ENCODE peak calls at places on chromosomes 12 and 14, in eight cellular contexts. One of them, this sample, is unnamed.

GRCh38 chr12:57899010-57899662 is 42.2 kb upstream of the ATP23 start:
- DNase-seq in HFF-Myc: no peak
- DNase-seq in mucosa of descending colon: no peak
- DNase-seq in heart left ventricle: no peak
- DNase-seq in body of pancreas: peak; percentile 62
- DNase-seq in adrenal gland: peak; percentile 87
- DNase-seq in Peyer's patch: peak; percentile 83
- DNase-seq in left ventricle myocardium inferior: peak; percentile 31
- DNase-seq in this sample: peak; percentile 45

GRCh38 chr14:70856851-70857498 is 47.7 kb upstream of the MAP3K9 start:
- DNase-seq in left ventricle myocardium inferior: no peak
- DNase-seq in heart left ventricle: no peak
- DNase-seq in adrenal gland: no peak
- DNase-seq in body of pancreas: no peak
- DNase-seq in HFF-Myc: peak; percentile 58
- DNase-seq in Peyer's patch: no peak
- DNase-seq in mucosa of descending colon: no peak
- DNase-seq in this sample: peak; percentile 62

GRCh38 chr14:21096889-21097615 is 1.4 kb downstream of the ZNF219 start:
- DNase-seq in mucosa of descending colon: no peak
- DNase-seq in adrenal gland: no peak
- DNase-seq in heart left ventricle: no peak
- DNase-seq in HFF-Myc: no peak
- DNase-seq in left ventricle myocardium inferior: no peak
- DNase-seq in Peyer's patch: no peak
- DNase-seq in body of pancreas: no peak
- DNase-seq in this sample: no peak

GRCh38 chr14:93733646-93734045 is 54.6 kb downstream of the PRIMA1 start:
- DNase-seq in body of pancreas: no peak
- DNase-seq in HFF-Myc: no peak
- DNase-seq in heart left ventricle: no peak
- DNase-seq in Peyer's patch: no peak
- DNase-seq in adrenal gland: no peak
- DNase-seq in mucosa of descending colon: no peak
- DNase-seq in left ventricle myocardium inferior: no peak
- DNase-seq in this sample: no peak

GRCh38 chr14:36221097-36221496 is 44.6 kb upstream of the PTCSC3 start:
- DNase-seq in HFF-Myc: no peak
- DNase-seq in mucosa of descending colon: no peak
- DNase-seq in heart left ventricle: no peak
- DNase-seq in left ventricle myocardium inferior: no peak
- DNase-seq in Peyer's patch: no peak
- DNase-seq in body of pancreas: no peak
- DNase-seq in adrenal gland: no peak
- DNase-seq in this sample: no peak

GRCh38 chr12:75389061-75389460 is 1.8 kb upstream of the GLIPR1L2 start:
- DNase-seq in body of pancreas: no peak
- DNase-seq in Peyer's patch: no peak
- DNase-seq in heart left ventricle: no peak
- DNase-seq in adrenal gland: no peak
- DNase-seq in HFF-Myc: peak; percentile 12
- DNase-seq in mucosa of descending colon: no peak
- DNase-seq in left ventricle myocardium inferior: no peak
- DNase-seq in this sample: no peak

GRCh38 chr12:106897082-106897481 is 58.6 kb upstream of the TMEM263 start:
- DNase-seq in HFF-Myc: no peak
- DNase-seq in body of pancreas: no peak
- DNase-seq in heart left ventricle: no peak
- DNase-seq in mucosa of descending colon: peak; percentile 20
- DNase-seq in adrenal gland: peak; percentile 21
- DNase-seq in left ventricle myocardium inferior: no peak
- DNase-seq in Peyer's patch: no peak
- DNase-seq in this sample: peak; percentile 25

GRCh38 chr14:67426983-67427601 is 15.1 kb upstream of the PLEK2 start:
- DNase-seq in adrenal gland: peak; percentile 86
- DNase-seq in Peyer's patch: peak; percentile 88
- DNase-seq in heart left ventricle: peak; percentile 68
- DNase-seq in body of pancreas: peak; percentile 88
- DNase-seq in mucosa of descending colon: peak; percentile 74
- DNase-seq in left ventricle myocardium inferior: peak; percentile 62
- DNase-seq in HFF-Myc: peak; percentile 48
- DNase-seq in this sample: peak; percentile 82

GRCh38 chr12:55982319-55982936 is 8.6 kb downstream of the RAB5B start:
- DNase-seq in mucosa of descending colon: no peak
- DNase-seq in HFF-Myc: no peak
- DNase-seq in heart left ventricle: no peak
- DNase-seq in Peyer's patch: no peak
- DNase-seq in body of pancreas: no peak
- DNase-seq in adrenal gland: no peak
- DNase-seq in left ventricle myocardium inferior: no peak
- DNase-seq in this sample: peak; percentile 34

GRCh38 chr14:75515631-75515999 is 6.7 kb upstream of the BATF start:
- DNase-seq in mucosa of descending colon: peak; percentile 20
- DNase-seq in body of pancreas: no peak
- DNase-seq in left ventricle myocardium inferior: no peak
- DNase-seq in Peyer's patch: peak; percentile 74
- DNase-seq in adrenal gland: no peak
- DNase-seq in HFF-Myc: no peak
- DNase-seq in heart left ventricle: no peak
- DNase-seq in this sample: no peak

GRCh38 chr14:68807148-68807600 is 14.3 kb upstream of the ZFP36L1 start:
- DNase-seq in Peyer's patch: peak; percentile 73
- DNase-seq in heart left ventricle: peak; percentile 49
- DNase-seq in left ventricle myocardium inferior: peak; percentile 45
- DNase-seq in HFF-Myc: no peak
- DNase-seq in body of pancreas: peak; percentile 86
- DNase-seq in adrenal gland: peak; percentile 49
- DNase-seq in mucosa of descending colon: peak; percentile 70
- DNase-seq in this sample: peak; percentile 97

GRCh38 chr12:27619308-27619707 is 76.9 kb upstream of the REP15 start:
- DNase-seq in heart left ventricle: no peak
- DNase-seq in left ventricle myocardium inferior: no peak
- DNase-seq in adrenal gland: peak; percentile 22
- DNase-seq in HFF-Myc: peak; percentile 61
- DNase-seq in body of pancreas: no peak
- DNase-seq in Peyer's patch: no peak
- DNase-seq in mucosa of descending colon: no peak
- DNase-seq in this sample: peak; percentile 83

GRCh38 chr12:4159851-4160250 is 113.7 kb upstream of the CCND2 start:
- DNase-seq in Peyer's patch: no peak
- DNase-seq in mucosa of descending colon: no peak
- DNase-seq in HFF-Myc: no peak
- DNase-seq in left ventricle myocardium inferior: no peak
- DNase-seq in heart left ventricle: no peak
- DNase-seq in body of pancreas: no peak
- DNase-seq in adrenal gland: peak; percentile 31
- DNase-seq in this sample: no peak

GRCh38 chr12:62711626-62712305 is 223.2 kb downstream of the PPM1H start:
- DNase-seq in heart left ventricle: no peak
- DNase-seq in body of pancreas: no peak
- DNase-seq in mucosa of descending colon: no peak
- DNase-seq in HFF-Myc: no peak
- DNase-seq in left ventricle myocardium inferior: no peak
- DNase-seq in Peyer's patch: no peak
- DNase-seq in adrenal gland: no peak
- DNase-seq in this sample: no peak

GRCh38 chr12:31526158-31526546 is 64.8 kb downstream of the DENND5B start:
- DNase-seq in heart left ventricle: no peak
- DNase-seq in HFF-Myc: no peak
- DNase-seq in mucosa of descending colon: no peak
- DNase-seq in adrenal gland: no peak
- DNase-seq in Peyer's patch: no peak
- DNase-seq in left ventricle myocardium inferior: no peak
- DNase-seq in body of pancreas: no peak
- DNase-seq in this sample: no peak

GRCh38 chr14:31968107-31968810 is 108.8 kb upstream of the ARHGAP5 start:
- DNase-seq in HFF-Myc: no peak
- DNase-seq in body of pancreas: no peak
- DNase-seq in adrenal gland: no peak
- DNase-seq in heart left ventricle: no peak
- DNase-seq in left ventricle myocardium inferior: no peak
- DNase-seq in mucosa of descending colon: no peak
- DNase-seq in Peyer's patch: no peak
- DNase-seq in this sample: peak; percentile 89

GRCh38 chr12:68749861-68750260 is 3.9 kb downstream of the SLC35E3 start:
- DNase-seq in HFF-Myc: no peak
- DNase-seq in body of pancreas: no peak
- DNase-seq in heart left ventricle: no peak
- DNase-seq in mucosa of descending colon: no peak
- DNase-seq in Peyer's patch: no peak
- DNase-seq in left ventricle myocardium inferior: no peak
- DNase-seq in adrenal gland: no peak
- DNase-seq in this sample: no peak

GRCh38 chr14:59116984-59117415 is 71.5 kb upstream of the DAAM1 start:
- DNase-seq in Peyer's patch: peak; percentile 52
- DNase-seq in body of pancreas: no peak
- DNase-seq in HFF-Myc: no peak
- DNase-seq in mucosa of descending colon: peak; percentile 31
- DNase-seq in left ventricle myocardium inferior: no peak
- DNase-seq in adrenal gland: no peak
- DNase-seq in heart left ventricle: no peak
- DNase-seq in this sample: peak; percentile 53

DNA sequence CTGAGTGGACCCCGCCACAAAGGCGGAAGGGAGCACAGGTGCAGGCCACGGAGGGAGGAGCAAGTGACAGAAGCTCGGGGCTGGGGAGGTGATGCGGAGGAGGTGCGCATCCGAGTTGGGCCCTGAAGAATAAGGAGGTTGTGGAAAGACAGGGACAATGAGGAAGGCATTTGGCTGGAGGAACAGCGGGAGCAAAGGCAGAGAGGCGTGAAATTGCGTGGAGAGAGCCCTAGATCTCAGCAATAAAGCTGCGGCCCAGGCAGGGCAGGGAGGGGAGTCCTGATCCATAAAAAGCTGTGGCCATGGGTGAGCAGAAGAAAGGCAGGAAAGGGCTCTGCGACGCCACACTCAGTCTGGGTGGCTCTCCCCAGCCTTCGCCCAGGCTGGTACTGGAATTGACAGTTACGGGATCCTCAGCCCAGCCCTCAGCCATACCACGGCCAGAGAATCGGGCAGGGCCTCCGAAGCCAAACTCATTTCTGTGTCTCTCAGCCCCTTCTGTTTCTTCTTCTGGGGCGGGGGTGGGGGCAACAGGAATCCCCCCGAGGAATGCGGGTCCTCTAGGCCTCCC is 2.2 kb downstream of the FIGNL2 start:
- DNase-seq in adrenal gland: no peak
- DNase-seq in left ventricle myocardium inferior: no peak
- DNase-seq in Peyer's patch: no peak
- DNase-seq in HFF-Myc: no peak
- DNase-seq in mucosa of descending colon: no peak
- DNase-seq in heart left ventricle: no peak
- DNase-seq in body of pancreas: no peak
- DNase-seq in this sample: no peak
- H3K4me3 ChIP-seq in adrenal gland: no peak overlapping the region
- H3K4me3 ChIP-seq in left ventricle myocardium inferior: peak overlapping the region; percentile 75
- H3K4me3 ChIP-seq in Peyer's patch: no peak overlapping the region
- H3K4me3 ChIP-seq in HFF-Myc: no peak overlapping the region
- H3K4me3 ChIP-seq in mucosa of descending colon: no peak overlapping the region
- H3K4me3 ChIP-seq in heart left ventricle: peak overlapping the region; percentile 73
- H3K4me3 ChIP-seq in body of pancreas: no peak overlapping the region
- H3K4me3 ChIP-seq in this sample: no peak overlapping the region

GRCh38 chr12:85955127-85955526 is 81.0 kb downstream of the NTS start:
- DNase-seq in Peyer's patch: no peak
- DNase-seq in adrenal gland: no peak
- DNase-seq in mucosa of descending colon: no peak
- DNase-seq in HFF-Myc: no peak
- DNase-seq in left ventricle myocardium inferior: no peak
- DNase-seq in heart left ventricle: no peak
- DNase-seq in body of pancreas: no peak
- DNase-seq in this sample: peak; percentile 10
- TF ChIP-seq CTCF in Peyer's patch: no peak
- TF ChIP-seq CTCF in adrenal gland: no peak
- TF ChIP-seq CTCF in mucosa of descending colon: no peak
- TF ChIP-seq CTCF in HFF-Myc: no peak
- TF ChIP-seq CTCF in left ventricle myocardium inferior: peak; percentile 28
- TF ChIP-seq CTCF in heart left ventricle: no peak
- TF ChIP-seq CTCF in body of pancreas: peak; percentile 16
- TF ChIP-seq CTCF in this sample: peak; percentile 21

DNA sequence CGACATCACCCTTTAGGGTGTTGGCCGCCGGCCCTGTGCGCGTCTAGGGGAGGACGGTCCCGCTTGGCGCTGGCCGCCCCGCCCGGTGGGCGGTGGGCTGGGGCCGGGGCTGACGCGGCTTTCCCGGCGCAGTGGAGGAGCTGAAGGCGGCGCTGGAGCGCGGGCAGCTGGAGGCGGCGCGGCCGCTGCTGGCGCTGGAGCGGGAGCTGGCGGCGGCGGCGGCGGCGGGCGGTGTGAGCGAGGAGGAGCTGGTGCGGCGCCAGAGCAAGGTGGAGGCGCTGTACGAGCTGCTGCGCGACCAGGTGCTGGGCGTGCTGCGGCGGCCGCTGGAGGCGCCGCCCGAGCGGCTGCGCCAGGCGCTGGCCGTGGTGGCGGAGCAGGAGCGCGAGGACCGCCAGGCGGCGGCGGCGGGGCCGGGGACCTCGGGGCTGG is 3.6 kb downstream of the TNFAIP2 start:
- DNase-seq in body of pancreas: peak; percentile 90
- DNase-seq in Peyer's patch: peak; percentile 72
- DNase-seq in mucosa of descending colon: peak; percentile 66
- DNase-seq in adrenal gland: peak; percentile 62
- DNase-seq in heart left ventricle: peak; percentile 45
- DNase-seq in left ventricle myocardium inferior: peak; percentile 60
- DNase-seq in HFF-Myc: no peak
- DNase-seq in this sample: no peak
- H3K4me3 ChIP-seq in body of pancreas: no peak overlapping the region
- H3K4me3 ChIP-seq in Peyer's patch: peak overlapping the region; percentile 34
- H3K4me3 ChIP-seq in mucosa of descending colon: no peak overlapping the region
- H3K4me3 ChIP-seq in adrenal gland: no peak overlapping the region
- H3K4me3 ChIP-seq in heart left ventricle: peak overlapping the region; percentile 39
- H3K4me3 ChIP-seq in left ventricle myocardium inferior: peak overlapping the region; percentile 96
- H3K4me3 ChIP-seq in HFF-Myc: peak overlapping the region; percentile 7
- H3K4me3 ChIP-seq in this sample: no peak overlapping the region

GRCh38 chr14:74243051-74243450 is 3.8 kb downstream of the VSX2 start:
- DNase-seq in body of pancreas: no peak
- DNase-seq in left ventricle myocardium inferior: no peak
- DNase-seq in heart left ventricle: no peak
- DNase-seq in mucosa of descending colon: no peak
- DNase-seq in HFF-Myc: no peak
- DNase-seq in adrenal gland: no peak
- DNase-seq in Peyer's patch: no peak
- DNase-seq in this sample: no peak

GRCh38 chr14:74245292-74245691 is 6.0 kb downstream of the VSX2 start:
- DNase-seq in adrenal gland: no peak
- DNase-seq in mucosa of descending colon: no peak
- DNase-seq in left ventricle myocardium inferior: no peak
- DNase-seq in HFF-Myc: no peak
- DNase-seq in heart left ventricle: no peak
- DNase-seq in body of pancreas: no peak
- DNase-seq in Peyer's patch: no peak
- DNase-seq in this sample: no peak

GRCh38 chr14:74246561-74246960 is 7.3 kb downstream of the VSX2 start:
- DNase-seq in Peyer's patch: no peak
- DNase-seq in heart left ventricle: no peak
- DNase-seq in body of pancreas: no peak
- DNase-seq in HFF-Myc: no peak
- DNase-seq in left ventricle myocardium inferior: no peak
- DNase-seq in adrenal gland: no peak
- DNase-seq in mucosa of descending colon: no peak
- DNase-seq in this sample: no peak

GRCh38 chr14:74242055-74243042 is 3.1 kb downstream of the VSX2 start:
- DNase-seq in left ventricle myocardium inferior: no peak
- DNase-seq in body of pancreas: no peak
- DNase-seq in heart left ventricle: no peak
- DNase-seq in HFF-Myc: no peak
- DNase-seq in mucosa of descending colon: no peak
- DNase-seq in Peyer's patch: no peak
- DNase-seq in adrenal gland: no peak
- DNase-seq in this sample: no peak

GRCh38 chr14:74244115-74244514 is 4.9 kb downstream of the VSX2 start:
- DNase-seq in mucosa of descending colon: no peak
- DNase-seq in body of pancreas: no peak
- DNase-seq in Peyer's patch: no peak
- DNase-seq in adrenal gland: no peak
- DNase-seq in left ventricle myocardium inferior: no peak
- DNase-seq in HFF-Myc: no peak
- DNase-seq in heart left ventricle: no peak
- DNase-seq in this sample: no peak
- TF ChIP-seq CTCF in mucosa of descending colon: no peak
- TF ChIP-seq CTCF in body of pancreas: no peak
- TF ChIP-seq CTCF in Peyer's patch: no peak
- TF ChIP-seq CTCF in adrenal gland: no peak
- TF ChIP-seq CTCF in left ventricle myocardium inferior: no peak
- TF ChIP-seq CTCF in HFF-Myc: no peak
- TF ChIP-seq CTCF in heart left ventricle: no peak
- TF ChIP-seq CTCF in this sample: no peak